ENCODE peak calls at places on chromosomes 3 and 15, in eight cellular contexts. F, K, C, G, N, R, J and Z are unnamed samples.

GRCh38 chr15:43440721-43441281 is 52.2 kb downstream of the TP53BP1 start:
- DNase-seq in F (peak), K (peak), C (peak), G (no peak), N (peak), R (no peak), J (no peak), Z (peak)

GRCh38 chr15:62257991-62258390 is 92.9 kb upstream of the C2CD4B start:
- DNase-seq in F (no peak), K (no peak), C (no peak), G (no peak), N (no peak), R (no peak), J (no peak), Z (no peak)

GRCh38 chr3:143358793-143359491 is 239.4 kb downstream of the CHST2 start:
- DNase-seq in F (no peak), K (no peak), C (no peak), G (no peak), N (no peak), R (no peak), J (no peak), Z (no peak)

GRCh38 chr3:143224731-143225130 is 105.2 kb downstream of the CHST2 start:
- DNase-seq in F (no peak), K (no peak), C (no peak), G (no peak), N (no peak), R (no peak), J (no peak), Z (no peak)

GRCh38 chr15:85404922-85405293 is 24.5 kb downstream of the AKAP13 start:
- DNase-seq in F (no peak), K (no peak), C (no peak), G (no peak), N (peak), R (no peak), J (no peak), Z (no peak)

GRCh38 chr15:59251001-59251845 is 44.6 kb downstream of the LDHAL6B start:
- DNase-seq in F (peak), K (no peak), C (no peak), G (no peak), N (no peak), R (no peak), J (no peak), Z (no peak)

GRCh38 chr3:129658156-129658843 is 51.8 kb upstream of the PLXND1 start:
- DNase-seq in F (no peak), K (no peak), C (no peak), G (no peak), N (no peak), R (no peak), J (no peak), Z (no peak)

GRCh38 chr15:90184119-90184785 is 16.9 kb upstream of the SEMA4B start:
- DNase-seq in F (peak), K (peak), C (no peak), G (no peak), N (no peak), R (no peak), J (no peak), Z (peak)

GRCh38 chr15:56047354-56047753 is 53.9 kb upstream of the NEDD4 start:
- DNase-seq in F (no peak), K (no peak), C (no peak), G (no peak), N (no peak), R (no peak), J (no peak), Z (no peak)

GRCh38 chr3:119184083-119184482 is 10.7 kb downstream of the UPK1B start:
- DNase-seq in F (no peak), K (no peak), C (no peak), G (no peak), N (no peak), R (no peak), J (no peak), Z (no peak)

GRCh38 chr3:136862953-136863352 is 945 bp downstream of the NCK1 start:
- DNase-seq in F (no peak), K (no peak), C (no peak), G (no peak), N (no peak), R (no peak), J (no peak), Z (no peak)

GRCh38 chr3:195715583-195716266 is 5.1 kb upstream of the MUC20 start:
- DNase-seq in F (no peak), K (no peak), C (no peak), G (no peak), N (peak), R (no peak), J (no peak), Z (no peak)

GRCh38 chr3:15491143-15491542 is 30.4 kb downstream of the COLQ start:
- DNase-seq in F (peak), K (no peak), C (no peak), G (no peak), N (no peak), R (peak), J (no peak), Z (no peak)

GRCh38 chr3:170220871-170221270 is 1.4 kb upstream of the PRKCI start:
- DNase-seq in F (no peak), K (no peak), C (no peak), G (no peak), N (peak), R (no peak), J (no peak), Z (no peak)

GRCh38 chr15:73804421-73804820 is 51.3 kb upstream of the INSYN1 start:
- DNase-seq in F (no peak), K (no peak), C (no peak), G (no peak), N (no peak), R (no peak), J (no peak), Z (peak)

GRCh38 chr3:125000661-125001060 is 55.1 kb downstream of the HEG1 start:
- DNase-seq in F (no peak), K (no peak), C (no peak), G (no peak), N (no peak), R (no peak), J (no peak), Z (no peak)

GRCh38 chr15:63469190-63469589 is 35.2 kb upstream of the USP3 start:
- DNase-seq in F (no peak), K (no peak), C (no peak), G (no peak), N (no peak), R (no peak), J (no peak), Z (no peak)

GRCh38 chr3:105369501-105370371 is 3.0 kb downstream of the ALCAM start:
- DNase-seq in F (peak), K (peak), C (peak), G (peak), N (peak), R (no peak), J (peak), Z (peak)

GRCh38 chr15:78752492-78753358 is 58.5 kb downstream of the ADAMTS7 start:
- DNase-seq in F (no peak), K (no peak), C (no peak), G (no peak), N (no peak), R (no peak), J (no peak), Z (no peak)

GRCh38 chr3:32840086-32840841 is 22.5 kb downstream of the TRIM71 start:
- DNase-seq in F (no peak), K (no peak), C (no peak), G (no peak), N (no peak), R (no peak), J (peak), Z (no peak)

GRCh38 chr15:42375252-42375651 is 16.0 kb downstream of the CAPN3 start:
- DNase-seq in F (no peak), K (no peak), C (no peak), G (no peak), N (no peak), R (no peak), J (no peak), Z (no peak)

GRCh38 chr15:65778269-65778668 is 13.8 kb downstream of the DENND4A start:
- DNase-seq in F (no peak), K (no peak), C (no peak), G (no peak), N (no peak), R (no peak), J (no peak), Z (no peak)